ENCODE peak calls at places on chromosomes 16 and 17, in ten cellular contexts. W is astrocyte of the hippocampus; O is lower leg skin; I is NCI-H2081; R is IMR-90; M is NCI-H524; F is activated CD8-positive, alpha-beta memory T cell treated with anti-CD3 and anti-CD28 coated beads for 48 hours; E is left cardiac atrium; C is GM23338; P is skeletal muscle cell. B is an unnamed sample.

GRCh38 chr17:73200476-73200875 is 7.6 kb downstream of the COG1 start:
- DNase-seq in W (no peak), I (no peak), C (no peak), O (no peak), R (no peak), E (no peak), M (no peak), P (no peak), F (no peak), B (no peak)

GRCh38 chr16:82709987-82710386 is 83.2 kb downstream of the CDH13 start:
- DNase-seq in C (no peak), R (no peak), O (no peak), W (no peak), P (no peak), F (no peak), E (no peak), M (no peak), I (no peak), B (no peak)

GRCh38 chr17:8479431-8479947 is 43.8 kb downstream of the NDEL1 start:
- DNase-seq in I (no peak), R (peak), F (no peak), M (no peak), O (no peak), E (peak), P (no peak), W (peak), C (no peak), B (peak)

GRCh38 chr16:84941916-84942315 is 69.4 kb downstream of the ZDHHC7 start:
- DNase-seq in O (peak), F (no peak), R (peak), P (no peak), M (no peak), E (no peak), I (no peak), W (peak), C (no peak), B (no peak)

GRCh38 chr17:64020068-64020766 is at the start of gene ICAM2:
- DNase-seq in O (peak), C (peak), M (no peak), F (peak), I (no peak), R (no peak), P (no peak), E (peak), W (no peak), B (peak)

GRCh38 chr17:45372325-45372869 is 55.6 kb upstream of the MAP3K14 start:
- DNase-seq in O (no peak), F (no peak), I (no peak), C (no peak), R (peak), W (no peak), P (no peak), E (peak), M (no peak), B (no peak)

GRCh38 chr16:85394511-85395206 is 218.5 kb upstream of the GSE1 start:
- DNase-seq in C (no peak), R (no peak), M (peak), E (peak), W (no peak), O (no peak), P (no peak), F (no peak), I (no peak), B (no peak)

GRCh38 chr17:59221159-59221847 is 992 bp downstream of the GDPD1 start:
- DNase-seq in P (no peak), I (peak), R (no peak), F (no peak), C (no peak), M (no peak), O (no peak), E (no peak), W (no peak), B (no peak)

GRCh38 chr17:63646492-63646815 is 24.2 kb downstream of the MAP3K3 start:
- DNase-seq in R (no peak), E (no peak), M (no peak), W (no peak), O (no peak), C (no peak), F (no peak), I (no peak), P (no peak), B (no peak)

GRCh38 chr17:3576970-3577369 is 19.4 kb upstream of the TRPV3 start:
- DNase-seq in I (no peak), P (no peak), F (no peak), M (no peak), R (no peak), W (no peak), E (no peak), C (no peak), O (no peak), B (no peak)

GRCh38 chr17:48597775-48598631 is 4.4 kb upstream of the HOXB5 start:
- DNase-seq in W (peak), I (no peak), P (no peak), M (no peak), C (peak), R (peak), E (peak), O (no peak), F (no peak), B (no peak)

GRCh38 chr16:10509534-10510025 is 70.8 kb downstream of the EMP2 start:
- DNase-seq in P (peak), M (peak), E (peak), I (peak), C (peak), R (peak), F (peak), O (no peak), W (peak), B (no peak)

GRCh38 chr16:70410736-70411135 is 28.2 kb downstream of the ST3GAL2 start:
- DNase-seq in I (no peak), R (no peak), W (peak), P (no peak), O (no peak), C (no peak), E (no peak), F (no peak), M (no peak), B (no peak)

GRCh38 chr16:8885674-8886592 is 3.8 kb downstream of the LITAFD start:
- DNase-seq in M (peak), F (no peak), W (peak), E (no peak), P (no peak), I (no peak), O (no peak), C (peak), R (peak), B (no peak)

GRCh38 chr17:19305261-19305660 is 57.3 kb downstream of the B9D1 start:
- DNase-seq in C (no peak), M (no peak), I (no peak), O (no peak), E (no peak), W (no peak), R (no peak), F (no peak), P (no peak), B (no peak)

GRCh38 chr16:66853261-66854139 is 9.3 kb downstream of the CA7 start:
- DNase-seq in E (no peak), R (no peak), P (no peak), M (no peak), I (no peak), C (no peak), W (no peak), F (no peak), O (no peak), B (no peak)

GRCh38 chr17:705011-705410 is 9.6 kb downstream of the VPS53 start:
- DNase-seq in R (no peak), C (no peak), M (no peak), E (no peak), P (no peak), W (no peak), I (no peak), F (no peak), O (no peak), B (no peak)

GRCh38 chr16:86150646-86151371 is 251.8 kb downstream of the IRF8 start:
- DNase-seq in W (no peak), I (no peak), P (no peak), E (no peak), C (no peak), M (no peak), F (no peak), R (no peak), O (no peak), B (no peak)